ENCODE peak calls at places on chromosomes 3 and 15, in nine cellular contexts. One of them, this sample, is unnamed.

GRCh38 chr15:66834863-66835557 is 133.0 kb downstream of the SMAD6 start:
- DNase-seq in ovary: no peak
- DNase-seq in adrenal gland: no peak
- DNase-seq in cardiac muscle cell: peak; percentile 91
- DNase-seq in CD4-positive, alpha-beta T cell: no peak
- DNase-seq in lower leg skin: no peak
- DNase-seq in psoas muscle: no peak
- DNase-seq in transverse colon: no peak
- DNase-seq in neural crest cell: no peak
- DNase-seq in this sample: no peak

GRCh38 chr15:39499701-39500100 is 81.2 kb upstream of the THBS1 start:
- DNase-seq in lower leg skin: no peak
- DNase-seq in CD4-positive, alpha-beta T cell: no peak
- DNase-seq in cardiac muscle cell: no peak
- DNase-seq in adrenal gland: no peak
- DNase-seq in ovary: no peak
- DNase-seq in transverse colon: no peak
- DNase-seq in neural crest cell: no peak
- DNase-seq in psoas muscle: no peak
- DNase-seq in this sample: no peak

GRCh38 chr15:99265541-99266070 is 14.3 kb downstream of the LRRC28 start:
- DNase-seq in lower leg skin: no peak
- DNase-seq in neural crest cell: no peak
- DNase-seq in cardiac muscle cell: no peak
- DNase-seq in transverse colon: no peak
- DNase-seq in CD4-positive, alpha-beta T cell: no peak
- DNase-seq in ovary: no peak
- DNase-seq in adrenal gland: no peak
- DNase-seq in psoas muscle: no peak
- DNase-seq in this sample: no peak

GRCh38 chr15:29795610-29796009 is 26.7 kb downstream of the TJP1 start:
- DNase-seq in CD4-positive, alpha-beta T cell: no peak
- DNase-seq in psoas muscle: no peak
- DNase-seq in ovary: no peak
- DNase-seq in cardiac muscle cell: no peak
- DNase-seq in transverse colon: no peak
- DNase-seq in neural crest cell: no peak
- DNase-seq in adrenal gland: no peak
- DNase-seq in lower leg skin: no peak
- DNase-seq in this sample: no peak

GRCh38 chr3:178645503-178645902 is 109.3 kb downstream of the KCNMB2 start:
- DNase-seq in ovary: no peak
- DNase-seq in neural crest cell: no peak
- DNase-seq in lower leg skin: no peak
- DNase-seq in adrenal gland: no peak
- DNase-seq in psoas muscle: no peak
- DNase-seq in CD4-positive, alpha-beta T cell: no peak
- DNase-seq in cardiac muscle cell: no peak
- DNase-seq in transverse colon: no peak
- DNase-seq in this sample: no peak

GRCh38 chr3:141426404-141427034 is 58.2 kb downstream of the ZBTB38 start:
- DNase-seq in cardiac muscle cell: peak; percentile 64
- DNase-seq in adrenal gland: peak; percentile 90
- DNase-seq in psoas muscle: peak; percentile 81
- DNase-seq in CD4-positive, alpha-beta T cell: no peak
- DNase-seq in transverse colon: peak; percentile 85
- DNase-seq in lower leg skin: peak; percentile 92
- DNase-seq in ovary: peak; percentile 87
- DNase-seq in neural crest cell: no peak
- DNase-seq in this sample: no peak

GRCh38 chr15:88118035-88118434 is 138.5 kb downstream of the NTRK3 start:
- DNase-seq in lower leg skin: no peak
- DNase-seq in transverse colon: no peak
- DNase-seq in CD4-positive, alpha-beta T cell: no peak
- DNase-seq in ovary: no peak
- DNase-seq in psoas muscle: no peak
- DNase-seq in adrenal gland: no peak
- DNase-seq in cardiac muscle cell: no peak
- DNase-seq in neural crest cell: no peak
- DNase-seq in this sample: no peak

GRCh38 chr15:37452498-37452897 is 352.1 kb upstream of the MEIS2 start:
- DNase-seq in neural crest cell: no peak
- DNase-seq in lower leg skin: no peak
- DNase-seq in cardiac muscle cell: no peak
- DNase-seq in adrenal gland: no peak
- DNase-seq in ovary: no peak
- DNase-seq in psoas muscle: no peak
- DNase-seq in CD4-positive, alpha-beta T cell: no peak
- DNase-seq in transverse colon: no peak
- DNase-seq in this sample: no peak

GRCh38 chr3:159751754-159752153 is 236.9 kb upstream of the IL12A start:
- DNase-seq in adrenal gland: no peak
- DNase-seq in transverse colon: no peak
- DNase-seq in psoas muscle: no peak
- DNase-seq in CD4-positive, alpha-beta T cell: no peak
- DNase-seq in ovary: no peak
- DNase-seq in neural crest cell: no peak
- DNase-seq in lower leg skin: no peak
- DNase-seq in cardiac muscle cell: no peak
- DNase-seq in this sample: no peak

GRCh38 chr15:99472416-99473145 is 93.2 kb upstream of the MEF2A start:
- DNase-seq in ovary: no peak
- DNase-seq in cardiac muscle cell: peak; percentile 44
- DNase-seq in neural crest cell: no peak
- DNase-seq in psoas muscle: no peak
- DNase-seq in transverse colon: no peak
- DNase-seq in lower leg skin: no peak
- DNase-seq in adrenal gland: no peak
- DNase-seq in CD4-positive, alpha-beta T cell: no peak
- DNase-seq in this sample: no peak

GRCh38 chr15:55344206-55344605 is 25.2 kb downstream of the PIGB start:
- DNase-seq in adrenal gland: no peak
- DNase-seq in cardiac muscle cell: peak; percentile 61
- DNase-seq in psoas muscle: no peak
- DNase-seq in transverse colon: no peak
- DNase-seq in lower leg skin: no peak
- DNase-seq in ovary: no peak
- DNase-seq in CD4-positive, alpha-beta T cell: no peak
- DNase-seq in neural crest cell: no peak
- DNase-seq in this sample: no peak

GRCh38 chr3:106678657-106679390 is 698.4 kb upstream of the CCDC54 start:
- DNase-seq in psoas muscle: no peak
- DNase-seq in lower leg skin: no peak
- DNase-seq in cardiac muscle cell: no peak
- DNase-seq in CD4-positive, alpha-beta T cell: no peak
- DNase-seq in ovary: no peak
- DNase-seq in neural crest cell: no peak
- DNase-seq in adrenal gland: no peak
- DNase-seq in transverse colon: no peak
- DNase-seq in this sample: no peak

GRCh38 chr3:160395297-160395696 is 3.7 kb downstream of the IFT80 start:
- DNase-seq in ovary: no peak
- DNase-seq in transverse colon: no peak
- DNase-seq in adrenal gland: no peak
- DNase-seq in lower leg skin: no peak
- DNase-seq in neural crest cell: no peak
- DNase-seq in CD4-positive, alpha-beta T cell: no peak
- DNase-seq in cardiac muscle cell: no peak
- DNase-seq in psoas muscle: no peak
- DNase-seq in this sample: no peak

GRCh38 chr15:50798684-50799083 is 33.2 kb upstream of the SPPL2A start:
- DNase-seq in transverse colon: peak; percentile 54
- DNase-seq in CD4-positive, alpha-beta T cell: no peak
- DNase-seq in lower leg skin: no peak
- DNase-seq in adrenal gland: no peak
- DNase-seq in ovary: no peak
- DNase-seq in neural crest cell: no peak
- DNase-seq in cardiac muscle cell: no peak
- DNase-seq in psoas muscle: peak; percentile 23
- DNase-seq in this sample: no peak

GRCh38 chr15:78790027-78790426 is 21.2 kb downstream of the ADAMTS7 start:
- DNase-seq in transverse colon: no peak
- DNase-seq in ovary: no peak
- DNase-seq in neural crest cell: no peak
- DNase-seq in cardiac muscle cell: peak; percentile 59
- DNase-seq in psoas muscle: no peak
- DNase-seq in CD4-positive, alpha-beta T cell: no peak
- DNase-seq in lower leg skin: no peak
- DNase-seq in adrenal gland: no peak
- DNase-seq in this sample: no peak

GRCh38 chr15:35000511-35000910 is 12.4 kb upstream of the ZNF770 start:
- DNase-seq in cardiac muscle cell: no peak
- DNase-seq in lower leg skin: no peak
- DNase-seq in adrenal gland: no peak
- DNase-seq in neural crest cell: no peak
- DNase-seq in CD4-positive, alpha-beta T cell: no peak
- DNase-seq in transverse colon: no peak
- DNase-seq in psoas muscle: peak; percentile 32
- DNase-seq in ovary: no peak
- DNase-seq in this sample: no peak

GRCh38 chr15:86676002-86676401 is 596.3 kb downstream of the AGBL1 start:
- DNase-seq in neural crest cell: no peak
- DNase-seq in ovary: no peak
- DNase-seq in psoas muscle: no peak
- DNase-seq in adrenal gland: no peak
- DNase-seq in CD4-positive, alpha-beta T cell: no peak
- DNase-seq in lower leg skin: no peak
- DNase-seq in transverse colon: no peak
- DNase-seq in cardiac muscle cell: no peak
- DNase-seq in this sample: no peak

GRCh38 chr15:57542505-57542817 is 49.2 kb upstream of the MYZAP start:
- DNase-seq in ovary: no peak
- DNase-seq in CD4-positive, alpha-beta T cell: no peak
- DNase-seq in psoas muscle: no peak
- DNase-seq in neural crest cell: no peak
- DNase-seq in lower leg skin: no peak
- DNase-seq in adrenal gland: no peak
- DNase-seq in cardiac muscle cell: no peak
- DNase-seq in transverse colon: no peak
- DNase-seq in this sample: no peak
- TF ChIP-seq CTCF in ovary: no peak
- TF ChIP-seq CTCF in CD4-positive, alpha-beta T cell: no peak
- TF ChIP-seq CTCF in psoas muscle: no peak
- TF ChIP-seq CTCF in neural crest cell: peak; percentile 13
- TF ChIP-seq CTCF in lower leg skin: no peak
- TF ChIP-seq CTCF in adrenal gland: no peak
- TF ChIP-seq CTCF in cardiac muscle cell: no peak
- TF ChIP-seq CTCF in transverse colon: peak; percentile 1
- TF ChIP-seq CTCF in this sample: peak; percentile 15

GRCh38 chr3:148950806-148951205 is 40.5 kb upstream of the GYG1 start:
- DNase-seq in CD4-positive, alpha-beta T cell: no peak
- DNase-seq in adrenal gland: no peak
- DNase-seq in ovary: no peak
- DNase-seq in neural crest cell: no peak
- DNase-seq in psoas muscle: no peak
- DNase-seq in lower leg skin: no peak
- DNase-seq in transverse colon: no peak
- DNase-seq in cardiac muscle cell: no peak
- DNase-seq in this sample: no peak
- TF ChIP-seq CTCF in CD4-positive, alpha-beta T cell: no peak
- TF ChIP-seq CTCF in adrenal gland: no peak
- TF ChIP-seq CTCF in ovary: no peak
- TF ChIP-seq CTCF in neural crest cell: peak; percentile 12
- TF ChIP-seq CTCF in psoas muscle: no peak
- TF ChIP-seq CTCF in lower leg skin: no peak
- TF ChIP-seq CTCF in transverse colon: peak; percentile 7
- TF ChIP-seq CTCF in cardiac muscle cell: peak; percentile 23
- TF ChIP-seq CTCF in this sample: no peak

GRCh38 chr3:62938583-62938982 is 63.4 kb upstream of the CADPS start:
- DNase-seq in transverse colon: no peak
- DNase-seq in CD4-positive, alpha-beta T cell: no peak
- DNase-seq in ovary: no peak
- DNase-seq in psoas muscle: no peak
- DNase-seq in lower leg skin: no peak
- DNase-seq in adrenal gland: no peak
- DNase-seq in cardiac muscle cell: no peak
- DNase-seq in neural crest cell: no peak
- DNase-seq in this sample: no peak

GRCh38 chr3:62935793-62936192 is 60.6 kb upstream of the CADPS start:
- DNase-seq in adrenal gland: no peak
- DNase-seq in cardiac muscle cell: no peak
- DNase-seq in CD4-positive, alpha-beta T cell: no peak
- DNase-seq in transverse colon: no peak
- DNase-seq in ovary: no peak
- DNase-seq in neural crest cell: no peak
- DNase-seq in psoas muscle: no peak
- DNase-seq in lower leg skin: no peak
- DNase-seq in this sample: no peak

GRCh38 chr3:62939707-62940106 is 64.5 kb upstream of the CADPS start:
- DNase-seq in CD4-positive, alpha-beta T cell: no peak
- DNase-seq in psoas muscle: no peak
- DNase-seq in ovary: no peak
- DNase-seq in neural crest cell: no peak
- DNase-seq in transverse colon: peak; percentile 68
- DNase-seq in adrenal gland: no peak
- DNase-seq in lower leg skin: no peak
- DNase-seq in cardiac muscle cell: no peak
- DNase-seq in this sample: no peak

GRCh38 chr3:62940763-62941632 is 65.8 kb upstream of the CADPS start:
- DNase-seq in transverse colon: no peak
- DNase-seq in neural crest cell: no peak
- DNase-seq in CD4-positive, alpha-beta T cell: no peak
- DNase-seq in adrenal gland: no peak
- DNase-seq in lower leg skin: no peak
- DNase-seq in ovary: no peak
- DNase-seq in psoas muscle: no peak
- DNase-seq in cardiac muscle cell: no peak
- DNase-seq in this sample: no peak

DNA sequence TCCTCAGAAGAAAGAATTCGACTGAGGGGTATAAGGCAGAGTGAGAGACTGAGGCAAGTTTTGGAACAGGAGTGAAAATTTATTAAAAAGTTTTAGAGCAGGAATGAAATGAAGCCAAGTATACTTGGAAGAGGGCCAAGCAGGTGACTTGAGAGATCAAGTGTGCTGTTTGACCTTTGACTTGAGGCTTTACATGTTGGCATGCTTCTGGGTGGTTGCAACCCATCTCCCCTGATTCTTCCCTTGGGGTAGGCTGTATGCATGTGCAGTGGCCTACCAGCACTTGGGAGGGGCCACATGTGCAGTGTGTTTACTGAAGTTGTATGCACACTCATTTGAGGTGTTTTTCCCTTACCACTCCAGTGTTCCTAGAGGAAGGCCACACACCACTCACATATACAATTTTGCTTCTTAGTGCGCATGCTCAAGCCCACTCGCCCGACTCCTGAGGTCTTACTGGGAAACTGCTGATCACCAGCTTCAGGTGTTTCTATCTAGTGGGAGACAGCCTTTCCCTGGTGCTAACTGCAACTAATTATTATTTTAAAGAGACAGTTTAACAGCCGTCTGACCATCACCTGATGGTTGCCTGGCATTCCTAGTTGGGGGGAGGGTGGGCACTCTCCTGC is 61.5 kb upstream of the CADPS start:
- DNase-seq in CD4-positive, alpha-beta T cell: no peak
- DNase-seq in neural crest cell: no peak
- DNase-seq in adrenal gland: no peak
- DNase-seq in psoas muscle: no peak
- DNase-seq in ovary: no peak
- DNase-seq in cardiac muscle cell: no peak
- DNase-seq in transverse colon: peak; percentile 17
- DNase-seq in lower leg skin: no peak
- DNase-seq in this sample: no peak
- TF ChIP-seq CTCF in CD4-positive, alpha-beta T cell: no peak
- TF ChIP-seq CTCF in neural crest cell: no peak
- TF ChIP-seq CTCF in adrenal gland: no peak
- TF ChIP-seq CTCF in psoas muscle: no peak
- TF ChIP-seq CTCF in ovary: no peak
- TF ChIP-seq CTCF in cardiac muscle cell: no peak
- TF ChIP-seq CTCF in transverse colon: no peak
- TF ChIP-seq CTCF in lower leg skin: no peak
- TF ChIP-seq CTCF in this sample: no peak

GRCh38 chr3:48569808-48570450 is 6.3 kb upstream of the UCN2 start:
- DNase-seq in CD4-positive, alpha-beta T cell: no peak
- DNase-seq in neural crest cell: no peak
- DNase-seq in psoas muscle: no peak
- DNase-seq in lower leg skin: no peak
- DNase-seq in ovary: no peak
- DNase-seq in cardiac muscle cell: no peak
- DNase-seq in transverse colon: no peak
- DNase-seq in adrenal gland: no peak
- DNase-seq in this sample: no peak
- TF ChIP-seq CTCF in CD4-positive, alpha-beta T cell: no peak
- TF ChIP-seq CTCF in neural crest cell: no peak
- TF ChIP-seq CTCF in psoas muscle: no peak
- TF ChIP-seq CTCF in lower leg skin: no peak
- TF ChIP-seq CTCF in ovary: no peak
- TF ChIP-seq CTCF in cardiac muscle cell: no peak
- TF ChIP-seq CTCF in transverse colon: no peak
- TF ChIP-seq CTCF in adrenal gland: no peak
- TF ChIP-seq CTCF in this sample: no peak